ENCODE peak calls at places on chromosome 21, in four cellular contexts. C is mucosa of descending colon, B is fibroblast of lung, S is right atrium auricular region. T is an unnamed sample.

GRCh38 chr21:26769613-26770188 is 75.5 kb downstream of the ADAMTS1 start:
- DNase-seq in C (no peak), B (peak; percentile 84), S (no peak), T (peak; percentile 83)

GRCh38 chr21:34128674-34129038 is 55.3 kb downstream of the MRPS6 start:
- DNase-seq in S (no peak), C (no peak), B (no peak), T (peak; percentile 23)

GRCh38 chr21:25457411-25457810 is 149.9 kb downstream of the MRPL39 start:
- DNase-seq in B (peak; percentile 76), S (no peak), C (no peak), T (peak; percentile 72)

GRCh38 chr21:32554832-32555436 is 30.4 kb downstream of the TCP10L start:
- DNase-seq in B (peak; percentile 74), S (no peak), C (no peak), T (peak; percentile 57)

GRCh38 chr21:35207322-35207721 is 158.2 kb upstream of the RUNX1 start:
- DNase-seq in B (no peak), C (no peak), S (no peak), T (no peak)

GRCh38 chr21:34107606-34108005 is 34.2 kb downstream of the MRPS6 start:
- DNase-seq in C (no peak), S (no peak), B (no peak), T (no peak)

GRCh38 chr21:22343303-22343702 is 1345.1 kb downstream of the NCAM2 start:
- DNase-seq in S (no peak), B (no peak), C (no peak), T (no peak)

GRCh38 chr21:42688226-42688840 is 34.9 kb downstream of the PDE9A start:
- DNase-seq in B (no peak), S (no peak), C (peak; percentile 10), T (no peak)

GRCh38 chr21:30234643-30235042 is 18.7 kb upstream of the CLDN8 start:
- DNase-seq in B (peak; percentile 15), C (no peak), S (no peak), T (peak; percentile 4)

GRCh38 chr21:18114735-18115134 is 129.9 kb upstream of the CHODL start:
- DNase-seq in C (no peak), B (no peak), S (no peak), T (no peak)

GRCh38 chr21:25708467-25709065 is 26.1 kb downstream of the ATP5PF start:
- DNase-seq in B (peak; percentile 69), C (no peak), S (no peak), T (peak; percentile 74)

GRCh38 chr21:15850645-15851044 is 120.9 kb downstream of the USP25 start:
- DNase-seq in S (no peak), B (peak; percentile 58), C (no peak), T (peak; percentile 69)

GRCh38 chr21:35548904-35549615 is 500.0 kb upstream of the RUNX1 start:
- DNase-seq in S (no peak), B (no peak), C (no peak), T (no peak)

GRCh38 chr21:28974531-28975227 is 18.0 kb downstream of the LTN1 start:
- DNase-seq in S (no peak), B (no peak), C (no peak), T (no peak)

GRCh38 chr21:35234725-35235124 is 185.6 kb upstream of the RUNX1 start:
- DNase-seq in B (no peak), S (no peak), C (no peak), T (no peak)

GRCh38 chr21:25572895-25573310 is 34.4 kb downstream of the MRPL39 start:
- DNase-seq in C (no peak), B (peak; percentile 30), S (no peak), T (peak; percentile 19)

GRCh38 chr21:46391773-46392172 is 66.9 kb upstream of the DIP2A start:
- DNase-seq in B (no peak), C (peak; percentile 10), S (no peak), T (no peak)

GRCh38 chr21:18677632-18678031 is 274.0 kb upstream of the TMPRSS15 start:
- DNase-seq in C (no peak), B (no peak), S (no peak), T (no peak)

GRCh38 chr21:26449161-26449560 is 123.9 kb downstream of the CYYR1 start:
- DNase-seq in S (no peak), C (no peak), B (peak; percentile 80), T (peak; percentile 87)

GRCh38 chr21:16241500-16241963 is 511.8 kb downstream of the USP25 start:
- DNase-seq in S (no peak), B (no peak), C (no peak), T (peak; percentile 71)

GRCh38 chr21:19900149-19900548 is 1098.1 kb upstream of the NCAM2 start:
- DNase-seq in B (no peak), S (no peak), C (no peak), T (no peak)

GRCh38 chr21:34865922-34866271 is 183.2 kb downstream of the RUNX1 start:
- DNase-seq in C (no peak), S (no peak), B (no peak), T (no peak)

GRCh38 chr21:35423694-35424093 is 374.6 kb upstream of the RUNX1 start:
- DNase-seq in S (no peak), B (peak; percentile 25), C (no peak), T (peak; percentile 93)

GRCh38 chr21:42964086-42964485 is 10.3 kb upstream of the PKNOX1 start:
- DNase-seq in S (no peak), C (no peak), B (no peak), T (no peak)

GRCh38 chr21:24223625-24224024 is 1383.7 kb downstream of the MRPL39 start:
- DNase-seq in S (no peak), C (no peak), B (peak; percentile 1), T (no peak)

GRCh38 chr21:42465008-42465878 is 30.8 kb downstream of the RSPH1 start:
- DNase-seq in C (peak; percentile 43), B (no peak), S (no peak), T (no peak)

GRCh38 chr21:42061195-42061865 is 9.8 kb upstream of the UMODL1 start:
- DNase-seq in S (no peak), B (no peak), C (peak; percentile 75), T (no peak)

GRCh38 chr21:35217504-35218060 is 168.5 kb upstream of the RUNX1 start:
- DNase-seq in B (peak; percentile 82), C (no peak), S (no peak), T (peak; percentile 80)

GRCh38 chr21:30072496-30072895 is 94.1 kb downstream of the CLDN17 start:
- DNase-seq in C (no peak), S (no peak), B (no peak), T (peak; percentile 1)

GRCh38 chr21:26965567-26966359 is 1.1 kb downstream of the ADAMTS5 start:
- DNase-seq in C (peak; percentile 58), B (no peak), S (no peak), T (peak; percentile 46)

GRCh38 chr21:32279377-32279680 is 480 bp upstream of the MIS18A start:
- DNase-seq in B (no peak), S (no peak), C (no peak), T (no peak)

GRCh38 chr21:42361286-42361685 is 5.0 kb downstream of the TFF1 start:
- DNase-seq in C (no peak), S (no peak), B (no peak), T (no peak)

GRCh38 chr21:31446206-31446900 is 102.3 kb upstream of the TIAM1 start:
- DNase-seq in S (no peak), B (no peak), C (no peak), T (no peak)

GRCh38 chr21:26849428-26850115 is 4.4 kb upstream of the ADAMTS1 start:
- DNase-seq in C (no peak), S (no peak), B (peak; percentile 85), T (peak; percentile 89)

GRCh38 chr21:29155118-29155932 is 24.9 kb downstream of the MAP3K7CL start:
- DNase-seq in C (no peak), B (peak; percentile 79), S (peak; percentile 77), T (peak; percentile 97)

GRCh38 chr21:45256021-45256911 is 31.4 kb downstream of the POFUT2 start:
- DNase-seq in B (no peak), C (no peak), S (no peak), T (no peak)
- H3K4me3 ChIP-seq in B (no peak overlapping the region), C (no peak overlapping the region), S (no peak overlapping the region), T (no peak overlapping the region)

DNA sequence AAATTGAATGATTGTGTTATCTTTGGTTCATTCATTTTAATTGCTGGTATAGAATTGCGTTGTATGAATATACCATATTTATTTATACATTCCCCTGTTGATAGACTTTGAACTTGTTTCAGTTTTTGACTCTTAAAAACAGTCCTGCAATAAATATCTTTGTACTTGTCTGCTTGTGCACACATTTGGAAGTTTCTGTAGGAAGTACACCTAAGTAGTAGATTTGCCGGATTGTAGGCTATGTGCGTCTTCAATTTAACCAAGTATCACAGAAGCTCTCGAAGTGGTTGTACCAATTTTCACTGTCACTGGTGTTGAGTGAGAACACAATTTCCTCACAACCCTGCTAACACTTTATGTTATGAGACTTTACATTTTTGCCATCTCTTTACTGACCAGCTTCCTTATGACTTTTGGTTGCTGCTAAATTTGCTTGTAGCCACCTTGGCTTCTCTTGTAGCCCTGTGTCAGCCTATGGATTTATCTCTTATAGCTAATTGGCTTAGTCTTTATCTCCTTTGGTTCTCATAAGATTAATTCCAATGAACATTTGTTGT is 2.2 kb downstream of the TTC3 start:
- DNase-seq in C (no peak), S (no peak), B (no peak), T (no peak)
- H3K4me3 ChIP-seq in C (no peak overlapping the region), S (no peak overlapping the region), B (no peak overlapping the region), T (peak overlapping the region; percentile 92)

DNA sequence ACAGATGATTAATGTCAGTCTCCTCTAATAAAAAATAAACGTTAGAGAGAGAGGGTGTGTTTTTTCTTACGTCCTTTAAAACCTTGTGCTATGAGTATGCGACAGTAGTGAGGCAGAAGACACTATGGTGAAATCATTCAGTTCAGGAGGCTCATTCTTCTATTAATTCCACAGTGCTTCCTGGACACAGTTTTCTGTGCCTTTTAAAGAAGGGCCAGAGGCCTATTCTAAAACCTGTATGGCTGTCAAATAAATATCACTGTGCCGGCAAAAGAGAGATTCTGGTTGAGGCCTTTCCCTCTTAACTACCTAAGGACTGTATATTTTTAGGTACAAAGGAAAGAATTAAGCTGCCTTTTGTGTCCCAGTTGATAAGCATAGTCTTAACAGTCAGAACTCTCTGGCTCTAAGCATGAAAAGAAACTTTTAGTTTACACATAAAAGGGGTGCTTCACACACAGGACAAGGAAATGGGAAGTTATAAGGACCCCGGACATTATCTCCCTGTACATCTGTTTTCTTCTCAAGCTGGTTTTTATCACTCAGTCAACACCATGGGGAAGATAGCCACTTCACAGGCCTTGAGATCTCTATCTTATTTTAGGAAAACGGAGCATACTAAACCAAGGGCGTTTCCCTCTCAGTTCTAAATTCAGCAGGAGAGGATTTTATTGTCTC is 71.2 kb upstream of the HSPA13 start:
- DNase-seq in B (no peak), C (no peak), S (no peak), T (no peak)
- H3K4me3 ChIP-seq in B (no peak overlapping the region), C (no peak overlapping the region), S (no peak overlapping the region), T (no peak overlapping the region)

GRCh38 chr21:38493549-38494253 is 4.6 kb downstream of the ERG start:
- DNase-seq in C (no peak), S (no peak), B (no peak), T (no peak)

GRCh38 chr21:38494254-38494648 is 4.0 kb downstream of the ERG start:
- DNase-seq in C (no peak), S (no peak), B (no peak), T (no peak)

GRCh38 chr21:38494688-38495087 is 3.6 kb downstream of the ERG start:
- DNase-seq in S (no peak), B (no peak), C (no peak), T (no peak)

GRCh38 chr21:38496224-38496623 is 2.1 kb downstream of the ERG start:
- DNase-seq in B (no peak), S (no peak), C (no peak), T (no peak)

DNA sequence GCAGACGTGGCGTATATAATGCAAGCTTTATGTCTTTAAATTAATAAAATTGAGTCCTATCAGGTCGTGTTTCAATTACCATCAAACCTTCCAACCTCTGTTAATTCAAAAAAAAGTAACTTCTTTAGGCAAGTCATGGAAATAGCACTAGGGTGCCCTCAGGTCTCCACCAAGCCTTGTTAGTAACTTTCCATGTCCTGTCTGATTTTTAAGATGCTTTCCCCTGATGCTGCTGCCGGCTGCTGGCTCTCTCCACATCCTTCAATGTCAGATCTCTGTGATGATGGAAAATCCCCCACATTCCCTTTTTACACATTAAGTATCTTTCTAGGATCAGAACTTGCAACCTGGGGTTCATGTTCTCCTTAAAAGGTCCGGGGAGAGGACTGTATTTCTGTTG is 3.0 kb downstream of the ERG start:
- DNase-seq in S (no peak), C (no peak), B (no peak), T (no peak)
- H3K4me3 ChIP-seq in S (peak overlapping the region; percentile 47), C (no peak overlapping the region), B (no peak overlapping the region), T (no peak overlapping the region)